ENCODE peak calls at places on chromosomes 6 and 20, in nine cellular contexts. One of them, this sample, is unnamed.

GRCh38 chr6:133837801-133838349 is 51.0 kb upstream of the TCF21 start:
- DNase-seq in H54: peak; percentile 9
- DNase-seq in Peyer's patch: peak; percentile 33
- DNase-seq in neural crest cell: peak; percentile 50
- DNase-seq in astrocyte of the cerebellum: no peak
- DNase-seq in Kasumi-1: peak; percentile 36
- DNase-seq in amygdala: no peak
- DNase-seq in cardiac fibroblast: peak; percentile 64
- DNase-seq in pulmonary artery endothelial cell: no peak
- DNase-seq in this sample: peak; percentile 48

GRCh38 chr20:1087311-1087710 is 31.1 kb upstream of the PSMF1 start:
- DNase-seq in astrocyte of the cerebellum: no peak
- DNase-seq in amygdala: no peak
- DNase-seq in cardiac fibroblast: no peak
- DNase-seq in H54: no peak
- DNase-seq in Kasumi-1: no peak
- DNase-seq in pulmonary artery endothelial cell: no peak
- DNase-seq in Peyer's patch: no peak
- DNase-seq in neural crest cell: no peak
- DNase-seq in this sample: no peak

GRCh38 chr6:35794536-35795452 is 2.3 kb downstream of the CLPS start:
- DNase-seq in cardiac fibroblast: no peak
- DNase-seq in neural crest cell: no peak
- DNase-seq in astrocyte of the cerebellum: no peak
- DNase-seq in Peyer's patch: no peak
- DNase-seq in pulmonary artery endothelial cell: no peak
- DNase-seq in Kasumi-1: no peak
- DNase-seq in H54: no peak
- DNase-seq in amygdala: no peak
- DNase-seq in this sample: no peak

GRCh38 chr6:156886409-156886808 is 109.2 kb downstream of the ARID1B start:
- DNase-seq in Kasumi-1: no peak
- DNase-seq in neural crest cell: no peak
- DNase-seq in H54: no peak
- DNase-seq in Peyer's patch: peak; percentile 37
- DNase-seq in cardiac fibroblast: peak; percentile 79
- DNase-seq in pulmonary artery endothelial cell: peak; percentile 24
- DNase-seq in amygdala: no peak
- DNase-seq in astrocyte of the cerebellum: no peak
- DNase-seq in this sample: peak; percentile 68

GRCh38 chr20:58389324-58389967 is 417 bp downstream of the VAPB start:
- DNase-seq in Kasumi-1: no peak
- DNase-seq in amygdala: no peak
- DNase-seq in cardiac fibroblast: peak; percentile 40
- DNase-seq in H54: peak; percentile 20
- DNase-seq in pulmonary artery endothelial cell: no peak
- DNase-seq in astrocyte of the cerebellum: no peak
- DNase-seq in Peyer's patch: no peak
- DNase-seq in neural crest cell: no peak
- DNase-seq in this sample: no peak

GRCh38 chr6:2725364-2725988 is 25.2 kb downstream of the MYLK4 start:
- DNase-seq in amygdala: no peak
- DNase-seq in Kasumi-1: no peak
- DNase-seq in cardiac fibroblast: no peak
- DNase-seq in H54: no peak
- DNase-seq in astrocyte of the cerebellum: no peak
- DNase-seq in Peyer's patch: no peak
- DNase-seq in pulmonary artery endothelial cell: no peak
- DNase-seq in neural crest cell: no peak
- DNase-seq in this sample: no peak

GRCh38 chr20:50366270-50367103 is 143.7 kb upstream of the PTPN1 start:
- DNase-seq in astrocyte of the cerebellum: peak; percentile 52
- DNase-seq in Peyer's patch: peak; percentile 52
- DNase-seq in H54: no peak
- DNase-seq in cardiac fibroblast: peak; percentile 62
- DNase-seq in pulmonary artery endothelial cell: peak; percentile 79
- DNase-seq in Kasumi-1: peak; percentile 45
- DNase-seq in amygdala: no peak
- DNase-seq in neural crest cell: no peak
- DNase-seq in this sample: peak; percentile 89

GRCh38 chr6:33143113-33143760 is 49.0 kb downstream of the COL11A2 start:
- DNase-seq in amygdala: no peak
- DNase-seq in H54: no peak
- DNase-seq in Peyer's patch: no peak
- DNase-seq in neural crest cell: no peak
- DNase-seq in astrocyte of the cerebellum: no peak
- DNase-seq in cardiac fibroblast: no peak
- DNase-seq in pulmonary artery endothelial cell: no peak
- DNase-seq in Kasumi-1: no peak
- DNase-seq in this sample: no peak

GRCh38 chr6:106026748-106027147 is 59.4 kb upstream of the PRDM1 start:
- DNase-seq in amygdala: no peak
- DNase-seq in astrocyte of the cerebellum: no peak
- DNase-seq in neural crest cell: no peak
- DNase-seq in pulmonary artery endothelial cell: no peak
- DNase-seq in cardiac fibroblast: peak; percentile 29
- DNase-seq in Kasumi-1: no peak
- DNase-seq in Peyer's patch: no peak
- DNase-seq in H54: peak; percentile 2
- DNase-seq in this sample: no peak

GRCh38 chr20:12737497-12737896 is 271.3 kb upstream of the SPTLC3 start:
- DNase-seq in neural crest cell: no peak
- DNase-seq in Kasumi-1: no peak
- DNase-seq in H54: no peak
- DNase-seq in astrocyte of the cerebellum: no peak
- DNase-seq in pulmonary artery endothelial cell: no peak
- DNase-seq in Peyer's patch: no peak
- DNase-seq in cardiac fibroblast: no peak
- DNase-seq in amygdala: no peak
- DNase-seq in this sample: no peak

GRCh38 chr6:69706724-69707123 is 90.1 kb downstream of the LMBRD1 start:
- DNase-seq in amygdala: no peak
- DNase-seq in Peyer's patch: no peak
- DNase-seq in pulmonary artery endothelial cell: no peak
- DNase-seq in astrocyte of the cerebellum: no peak
- DNase-seq in neural crest cell: no peak
- DNase-seq in H54: no peak
- DNase-seq in Kasumi-1: no peak
- DNase-seq in cardiac fibroblast: no peak
- DNase-seq in this sample: no peak